ENCODE peak calls at places on chromosomes 5 and 9, in ten cellular contexts. One of them, this sample, is unnamed.

GRCh38 chr5:180172447-180173197 is 36.4 kb downstream of the RASGEF1C start:
- DNase-seq in sigmoid colon: peak; percentile 72
- DNase-seq in mesothelial cell of epicardium: peak; percentile 62
- DNase-seq in HepG2: peak; percentile 73
- DNase-seq in HFFc6: no peak
- DNase-seq in Peyer's patch: no peak
- DNase-seq in nephron progenitor cell: no peak
- DNase-seq in breast epithelium: peak; percentile 12
- DNase-seq in neural crest cell: no peak
- DNase-seq in Caco-2: no peak
- DNase-seq in this sample: no peak

GRCh38 chr9:132946624-132947295 is 2.3 kb upstream of the TSC1 start:
- DNase-seq in HepG2: peak; percentile 40
- DNase-seq in HFFc6: peak; percentile 32
- DNase-seq in Peyer's patch: no peak
- DNase-seq in mesothelial cell of epicardium: no peak
- DNase-seq in Caco-2: no peak
- DNase-seq in sigmoid colon: no peak
- DNase-seq in breast epithelium: no peak
- DNase-seq in nephron progenitor cell: peak; percentile 53
- DNase-seq in neural crest cell: no peak
- DNase-seq in this sample: no peak

GRCh38 chr5:24401767-24402166 is 243.0 kb downstream of the CDH10 start:
- DNase-seq in neural crest cell: no peak
- DNase-seq in Caco-2: no peak
- DNase-seq in breast epithelium: no peak
- DNase-seq in HepG2: no peak
- DNase-seq in Peyer's patch: no peak
- DNase-seq in HFFc6: no peak
- DNase-seq in nephron progenitor cell: no peak
- DNase-seq in mesothelial cell of epicardium: no peak
- DNase-seq in sigmoid colon: no peak
- DNase-seq in this sample: no peak

GRCh38 chr9:98226968-98227367 is 28.5 kb downstream of the TBC1D2 start:
- DNase-seq in neural crest cell: no peak
- DNase-seq in Peyer's patch: no peak
- DNase-seq in HFFc6: no peak
- DNase-seq in sigmoid colon: no peak
- DNase-seq in nephron progenitor cell: no peak
- DNase-seq in mesothelial cell of epicardium: no peak
- DNase-seq in Caco-2: no peak
- DNase-seq in breast epithelium: no peak
- DNase-seq in HepG2: no peak
- DNase-seq in this sample: no peak

GRCh38 chr9:134642385-134643181 is 980 bp downstream of the COL5A1 start:
- DNase-seq in Peyer's patch: no peak
- DNase-seq in breast epithelium: peak; percentile 42
- DNase-seq in nephron progenitor cell: peak; percentile 52
- DNase-seq in HFFc6: peak; percentile 79
- DNase-seq in neural crest cell: peak; percentile 14
- DNase-seq in mesothelial cell of epicardium: no peak
- DNase-seq in Caco-2: no peak
- DNase-seq in HepG2: no peak
- DNase-seq in sigmoid colon: peak; percentile 94
- DNase-seq in this sample: no peak

GRCh38 chr5:146904890-146905289 is 26.3 kb upstream of the PPP2R2B start:
- DNase-seq in breast epithelium: no peak
- DNase-seq in HFFc6: no peak
- DNase-seq in sigmoid colon: no peak
- DNase-seq in Peyer's patch: no peak
- DNase-seq in HepG2: no peak
- DNase-seq in mesothelial cell of epicardium: no peak
- DNase-seq in Caco-2: no peak
- DNase-seq in nephron progenitor cell: no peak
- DNase-seq in neural crest cell: no peak
- DNase-seq in this sample: no peak

GRCh38 chr5:122846051-122846567 is 696 bp downstream of the SNX24 start:
- DNase-seq in nephron progenitor cell: peak; percentile 11
- DNase-seq in mesothelial cell of epicardium: no peak
- DNase-seq in Caco-2: no peak
- DNase-seq in HepG2: peak; percentile 84
- DNase-seq in neural crest cell: no peak
- DNase-seq in sigmoid colon: no peak
- DNase-seq in Peyer's patch: no peak
- DNase-seq in HFFc6: peak; percentile 55
- DNase-seq in breast epithelium: no peak
- DNase-seq in this sample: no peak

GRCh38 chr5:75336625-75337336 is at the start of gene HMGCR:
- DNase-seq in HFFc6: peak; percentile 100
- DNase-seq in breast epithelium: peak; percentile 99
- DNase-seq in HepG2: peak; percentile 99
- DNase-seq in neural crest cell: peak; percentile 92
- DNase-seq in mesothelial cell of epicardium: peak; percentile 95
- DNase-seq in Caco-2: peak; percentile 100
- DNase-seq in nephron progenitor cell: peak; percentile 96
- DNase-seq in Peyer's patch: peak; percentile 98
- DNase-seq in sigmoid colon: peak; percentile 99
- DNase-seq in this sample: peak; percentile 94

GRCh38 chr5:169751490-169751889 is 114.4 kb downstream of the DOCK2 start:
- DNase-seq in HepG2: no peak
- DNase-seq in mesothelial cell of epicardium: no peak
- DNase-seq in sigmoid colon: no peak
- DNase-seq in Caco-2: no peak
- DNase-seq in neural crest cell: no peak
- DNase-seq in HFFc6: no peak
- DNase-seq in breast epithelium: no peak
- DNase-seq in Peyer's patch: no peak
- DNase-seq in nephron progenitor cell: no peak
- DNase-seq in this sample: no peak

GRCh38 chr5:111070272-111071134 is 1.0 kb upstream of the TSLP start:
- DNase-seq in Caco-2: no peak
- DNase-seq in sigmoid colon: peak; percentile 63
- DNase-seq in breast epithelium: no peak
- DNase-seq in HFFc6: peak; percentile 10
- DNase-seq in Peyer's patch: no peak
- DNase-seq in nephron progenitor cell: peak; percentile 68
- DNase-seq in neural crest cell: peak; percentile 38
- DNase-seq in mesothelial cell of epicardium: peak; percentile 22
- DNase-seq in HepG2: no peak
- DNase-seq in this sample: no peak

GRCh38 chr5:176851871-176852270 is 41.5 kb downstream of the UNC5A start:
- DNase-seq in nephron progenitor cell: no peak
- DNase-seq in neural crest cell: no peak
- DNase-seq in Caco-2: no peak
- DNase-seq in Peyer's patch: no peak
- DNase-seq in sigmoid colon: no peak
- DNase-seq in breast epithelium: no peak
- DNase-seq in HepG2: no peak
- DNase-seq in mesothelial cell of epicardium: no peak
- DNase-seq in HFFc6: no peak
- DNase-seq in this sample: no peak

GRCh38 chr5:157130933-157131332 is 11.7 kb downstream of the MED7 start:
- DNase-seq in nephron progenitor cell: no peak
- DNase-seq in sigmoid colon: peak; percentile 21
- DNase-seq in HepG2: no peak
- DNase-seq in Peyer's patch: no peak
- DNase-seq in breast epithelium: no peak
- DNase-seq in mesothelial cell of epicardium: no peak
- DNase-seq in Caco-2: peak; percentile 59
- DNase-seq in HFFc6: no peak
- DNase-seq in neural crest cell: no peak
- DNase-seq in this sample: no peak

GRCh38 chr5:142955628-142956027 is 185.5 kb downstream of the ARHGAP26 start:
- DNase-seq in nephron progenitor cell: no peak
- DNase-seq in sigmoid colon: no peak
- DNase-seq in HepG2: no peak
- DNase-seq in breast epithelium: no peak
- DNase-seq in mesothelial cell of epicardium: no peak
- DNase-seq in Caco-2: no peak
- DNase-seq in Peyer's patch: no peak
- DNase-seq in HFFc6: no peak
- DNase-seq in neural crest cell: no peak
- DNase-seq in this sample: no peak

GRCh38 chr5:150601774-150602345 is 38.6 kb upstream of the SYNPO start:
- DNase-seq in nephron progenitor cell: no peak
- DNase-seq in sigmoid colon: no peak
- DNase-seq in HFFc6: no peak
- DNase-seq in Peyer's patch: no peak
- DNase-seq in mesothelial cell of epicardium: no peak
- DNase-seq in breast epithelium: no peak
- DNase-seq in Caco-2: no peak
- DNase-seq in neural crest cell: no peak
- DNase-seq in HepG2: no peak
- DNase-seq in this sample: no peak

GRCh38 chr5:1952456-1953099 is 69.9 kb upstream of the IRX4 start:
- DNase-seq in nephron progenitor cell: peak; percentile 36
- DNase-seq in breast epithelium: no peak
- DNase-seq in neural crest cell: peak; percentile 13
- DNase-seq in Caco-2: no peak
- DNase-seq in HepG2: no peak
- DNase-seq in mesothelial cell of epicardium: no peak
- DNase-seq in Peyer's patch: no peak
- DNase-seq in sigmoid colon: no peak
- DNase-seq in HFFc6: no peak
- DNase-seq in this sample: no peak

GRCh38 chr9:128094950-128095544 is 27.0 kb downstream of the SLC25A25 start:
- DNase-seq in nephron progenitor cell: no peak
- DNase-seq in breast epithelium: no peak
- DNase-seq in HepG2: no peak
- DNase-seq in mesothelial cell of epicardium: no peak
- DNase-seq in neural crest cell: no peak
- DNase-seq in sigmoid colon: no peak
- DNase-seq in Peyer's patch: no peak
- DNase-seq in Caco-2: no peak
- DNase-seq in HFFc6: no peak
- DNase-seq in this sample: no peak

GRCh38 chr9:14068690-14069089 is 245.3 kb downstream of the NFIB start:
- DNase-seq in HepG2: no peak
- DNase-seq in sigmoid colon: no peak
- DNase-seq in breast epithelium: no peak
- DNase-seq in Caco-2: no peak
- DNase-seq in nephron progenitor cell: no peak
- DNase-seq in Peyer's patch: no peak
- DNase-seq in mesothelial cell of epicardium: no peak
- DNase-seq in HFFc6: no peak
- DNase-seq in neural crest cell: no peak
- DNase-seq in this sample: no peak
- TF ChIP-seq CTCF in HepG2: peak; percentile 46
- TF ChIP-seq CTCF in sigmoid colon: no peak
- TF ChIP-seq CTCF in breast epithelium: no peak
- TF ChIP-seq CTCF in Caco-2: no peak
- TF ChIP-seq CTCF in nephron progenitor cell: no peak
- TF ChIP-seq CTCF in Peyer's patch: no peak
- TF ChIP-seq CTCF in mesothelial cell of epicardium: no peak
- TF ChIP-seq CTCF in HFFc6: no peak
- TF ChIP-seq CTCF in neural crest cell: no peak
- TF ChIP-seq CTCF in this sample: no peak

DNA sequence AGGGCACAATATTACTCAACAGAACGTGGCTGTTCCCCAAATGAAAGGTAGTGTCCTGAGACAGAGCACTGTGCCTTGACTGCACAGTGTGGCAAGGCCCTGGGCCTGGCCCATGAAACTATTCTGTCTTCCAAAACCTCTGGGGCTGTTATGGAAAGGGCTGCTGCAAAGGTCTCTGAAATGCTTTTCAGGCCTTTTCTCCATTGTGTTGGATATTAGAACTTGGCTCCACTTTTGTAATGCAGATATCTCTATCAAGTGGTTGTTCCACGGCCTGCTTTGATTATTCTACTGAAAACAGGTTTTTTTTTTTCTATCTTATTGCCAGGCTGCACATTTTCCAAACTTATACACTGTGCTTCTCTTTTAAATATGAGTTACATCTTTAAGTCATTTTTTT is 777.5 kb upstream of the TYRP1 start:
- DNase-seq in sigmoid colon: no peak
- DNase-seq in Peyer's patch: no peak
- DNase-seq in breast epithelium: no peak
- DNase-seq in HepG2: no peak
- DNase-seq in neural crest cell: no peak
- DNase-seq in HFFc6: no peak
- DNase-seq in nephron progenitor cell: no peak
- DNase-seq in Caco-2: no peak
- DNase-seq in mesothelial cell of epicardium: no peak
- DNase-seq in this sample: no peak
- TF ChIP-seq CTCF in sigmoid colon: no peak
- TF ChIP-seq CTCF in Peyer's patch: no peak
- TF ChIP-seq CTCF in breast epithelium: no peak
- TF ChIP-seq CTCF in HepG2: no peak
- TF ChIP-seq CTCF in neural crest cell: no peak
- TF ChIP-seq CTCF in HFFc6: no peak
- TF ChIP-seq CTCF in nephron progenitor cell: no peak
- TF ChIP-seq CTCF in Caco-2: no peak
- TF ChIP-seq CTCF in mesothelial cell of epicardium: no peak
- TF ChIP-seq CTCF in this sample: no peak

GRCh38 chr5:151771259-151772028 is at the start of gene G3BP1:
- DNase-seq in mesothelial cell of epicardium: peak; percentile 98
- DNase-seq in HepG2: peak; percentile 100
- DNase-seq in nephron progenitor cell: peak; percentile 99
- DNase-seq in HFFc6: peak; percentile 100
- DNase-seq in Peyer's patch: peak; percentile 99
- DNase-seq in sigmoid colon: peak; percentile 100
- DNase-seq in breast epithelium: peak; percentile 100
- DNase-seq in Caco-2: peak; percentile 100
- DNase-seq in neural crest cell: peak; percentile 99
- DNase-seq in this sample: peak; percentile 99
- TF ChIP-seq CTCF in mesothelial cell of epicardium: peak; percentile 46
- TF ChIP-seq CTCF in HepG2: peak; percentile 89
- TF ChIP-seq CTCF in nephron progenitor cell: peak; percentile 56
- TF ChIP-seq CTCF in HFFc6: peak; percentile 78
- TF ChIP-seq CTCF in Peyer's patch: peak; percentile 62
- TF ChIP-seq CTCF in sigmoid colon: peak; percentile 49
- TF ChIP-seq CTCF in breast epithelium: peak; percentile 46
- TF ChIP-seq CTCF in Caco-2: peak; percentile 4
- TF ChIP-seq CTCF in neural crest cell: peak; percentile 63
- TF ChIP-seq CTCF in this sample: peak; percentile 67

DNA sequence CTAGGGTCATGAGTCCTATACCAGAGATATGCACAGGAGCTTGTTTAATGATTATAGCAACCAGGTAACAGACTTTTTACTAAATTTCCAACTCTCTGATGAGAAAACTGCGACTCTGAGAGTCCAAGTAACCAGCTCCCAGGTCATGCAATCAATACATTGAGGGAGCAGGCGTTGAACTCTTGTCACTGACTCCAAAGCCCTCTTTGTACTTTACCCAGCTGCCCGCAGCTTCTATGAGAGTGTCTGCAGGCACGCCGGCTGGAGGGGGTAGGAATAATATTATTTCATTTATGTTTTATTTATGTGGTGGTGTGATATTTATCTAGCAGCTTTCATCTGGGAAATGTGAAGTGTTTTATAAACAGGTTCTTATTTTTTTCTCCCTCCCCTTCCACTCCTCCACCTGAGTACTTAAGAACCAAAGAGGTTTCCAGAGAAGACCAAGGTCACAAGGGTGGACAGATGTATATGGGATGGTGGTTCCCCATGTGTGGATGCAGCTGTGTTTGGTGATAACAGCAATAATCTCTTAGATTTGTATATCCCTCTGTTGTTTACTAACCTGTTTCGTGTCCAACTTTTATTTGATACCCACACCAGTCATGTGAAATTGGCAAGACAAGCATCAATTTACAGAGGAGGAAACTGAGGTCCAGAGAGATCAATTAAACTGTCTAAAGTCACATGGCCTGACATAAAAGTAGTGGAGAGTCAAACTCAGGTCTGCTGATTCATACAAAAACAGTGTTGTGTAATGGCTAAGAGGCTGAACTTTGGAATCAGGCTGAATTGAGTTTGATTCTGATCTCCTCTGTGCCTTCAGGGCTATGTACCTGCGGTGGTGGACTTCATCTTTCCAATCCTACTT is 140.2 kb upstream of the TRIM32 start:
- DNase-seq in sigmoid colon: no peak
- DNase-seq in nephron progenitor cell: no peak
- DNase-seq in breast epithelium: no peak
- DNase-seq in mesothelial cell of epicardium: no peak
- DNase-seq in Peyer's patch: no peak
- DNase-seq in HFFc6: peak; percentile 24
- DNase-seq in neural crest cell: no peak
- DNase-seq in Caco-2: peak; percentile 42
- DNase-seq in HepG2: peak; percentile 90
- DNase-seq in this sample: no peak
- TF ChIP-seq CTCF in sigmoid colon: no peak
- TF ChIP-seq CTCF in nephron progenitor cell: no peak
- TF ChIP-seq CTCF in breast epithelium: no peak
- TF ChIP-seq CTCF in mesothelial cell of epicardium: no peak
- TF ChIP-seq CTCF in Peyer's patch: no peak
- TF ChIP-seq CTCF in HFFc6: no peak
- TF ChIP-seq CTCF in neural crest cell: no peak
- TF ChIP-seq CTCF in Caco-2: no peak
- TF ChIP-seq CTCF in HepG2: no peak
- TF ChIP-seq CTCF in this sample: no peak